ENCODE peak calls at places on chromosomes 1 and 21, in nine cellular contexts. K is CD8-positive, alpha-beta T cell; H is epithelial cell of esophagus; B is astrocyte; U is breast epithelium; Q is cardiac fibroblast; A is right lobe of liver; L is cardiac muscle cell; D is fibroblast of mammary gland. W is an unnamed sample.

GRCh38 chr1:84152649-84153056 is 8.6 kb downstream of the PRKACB start:
- DNase-seq in K (no peak), H (no peak), B (peak; percentile 28), U (no peak), Q (peak; percentile 17), A (no peak), L (no peak), D (no peak), W (no peak)

GRCh38 chr1:169466259-169467230 is 19.2 kb downstream of the SLC19A2 start:
- DNase-seq in K (no peak), H (peak; percentile 58), B (peak; percentile 17), U (no peak), Q (peak; percentile 74), A (no peak), L (peak; percentile 16), D (peak; percentile 61), W (no peak)

GRCh38 chr1:46455951-46456350 is 33.7 kb upstream of the DMBX1 start:
- DNase-seq in K (no peak), H (no peak), B (no peak), U (no peak), Q (no peak), A (no peak), L (no peak), D (no peak), W (no peak)

GRCh38 chr1:223230161-223230881 is 87.3 kb upstream of the TLR5 start:
- DNase-seq in K (no peak), H (peak; percentile 91), B (peak; percentile 97), U (no peak), Q (peak; percentile 58), A (no peak), L (no peak), D (peak; percentile 76), W (no peak)

GRCh38 chr1:65769621-65770020 is 23.1 kb upstream of the PDE4B start:
- DNase-seq in K (no peak), H (no peak), B (peak; percentile 27), U (no peak), Q (no peak), A (no peak), L (no peak), D (peak; percentile 37), W (no peak)

GRCh38 chr1:48687271-48688045 is 89.2 kb downstream of the BEND5 start:
- DNase-seq in K (no peak), H (peak; percentile 27), B (no peak), U (no peak), Q (no peak), A (no peak), L (no peak), D (no peak), W (no peak)

GRCh38 chr21:31991356-31992331 is 118.8 kb downstream of the HUNK start:
- DNase-seq in K (no peak), H (no peak), B (no peak), U (no peak), Q (no peak), A (no peak), L (no peak), D (no peak), W (no peak)

GRCh38 chr1:16631248-16632043 is 18.1 kb upstream of the NBPF1 start:
- DNase-seq in K (peak; percentile 22), H (no peak), B (no peak), U (peak; percentile 51), Q (no peak), A (peak; percentile 75), L (no peak), D (no peak), W (no peak)

GRCh38 chr1:51506537-51506936 is 12.5 kb downstream of the EPS15 start:
- DNase-seq in K (no peak), H (peak; percentile 5), B (peak; percentile 90), U (no peak), Q (peak; percentile 97), A (no peak), L (no peak), D (peak; percentile 96), W (no peak)

GRCh38 chr1:225427249-225428065 is at the start of gene LBR:
- DNase-seq in K (no peak), H (peak; percentile 28), B (peak; percentile 16), U (no peak), Q (peak; percentile 41), A (peak; percentile 74), L (peak; percentile 67), D (no peak), W (peak; percentile 37)

GRCh38 chr1:186605762-186606350 is 74.4 kb downstream of the PTGS2 start:
- DNase-seq in K (no peak), H (peak; percentile 77), B (peak; percentile 26), U (no peak), Q (peak; percentile 86), A (no peak), L (peak; percentile 46), D (peak; percentile 73), W (peak; percentile 24)

GRCh38 chr1:10459185-10459584 is 9.4 kb downstream of the CORT start:
- DNase-seq in K (no peak), H (peak; percentile 89), B (peak; percentile 85), U (no peak), Q (peak; percentile 78), A (no peak), L (no peak), D (peak; percentile 79), W (no peak)

GRCh38 chr1:209926045-209926444 is 12.0 kb upstream of the SYT14 start:
- DNase-seq in K (no peak), H (peak; percentile 65), B (peak; percentile 98), U (no peak), Q (peak; percentile 71), A (no peak), L (no peak), D (peak; percentile 77), W (no peak)

GRCh38 chr1:29342351-29342750 is 106.0 kb downstream of the PTPRU start:
- DNase-seq in K (no peak), H (no peak), B (no peak), U (no peak), Q (no peak), A (no peak), L (no peak), D (no peak), W (no peak)

GRCh38 chr1:160205242-160205973 is at the start of gene PEA15:
- DNase-seq in K (peak; percentile 53), H (peak; percentile 72), B (no peak), U (peak; percentile 73), Q (peak; percentile 80), A (peak; percentile 81), L (peak; percentile 81), D (peak; percentile 32), W (peak; percentile 59)

GRCh38 chr1:10514490-10515235 is 39.9 kb downstream of the PEX14 start:
- DNase-seq in K (no peak), H (peak; percentile 56), B (peak; percentile 22), U (no peak), Q (peak; percentile 49), A (no peak), L (peak; percentile 59), D (peak; percentile 44), W (no peak)

GRCh38 chr1:209790286-209791193 is 6.2 kb upstream of the C1orf74 start:
- DNase-seq in K (no peak), H (no peak), B (no peak), U (no peak), Q (no peak), A (no peak), L (no peak), D (no peak), W (no peak)

GRCh38 chr1:207089627-207090265 is 1.1 kb downstream of the C4BPB start:
- DNase-seq in K (no peak), H (no peak), B (no peak), U (no peak), Q (no peak), A (no peak), L (no peak), D (no peak), W (no peak)

GRCh38 chr1:207088731-207089626 is at the start of gene C4BPB:
- DNase-seq in K (peak; percentile 38), H (peak; percentile 33), B (peak; percentile 16), U (no peak), Q (no peak), A (peak; percentile 72), L (no peak), D (no peak), W (no peak)

GRCh38 chr1:207085887-207086286 is 2.8 kb upstream of the C4BPB start:
- DNase-seq in K (no peak), H (no peak), B (no peak), U (no peak), Q (no peak), A (no peak), L (no peak), D (no peak), W (no peak)

GRCh38 chr1:207088161-207088560 is 499 bp upstream of the C4BPB start:
- DNase-seq in K (no peak), H (no peak), B (peak; percentile 54), U (no peak), Q (peak; percentile 2), A (no peak), L (no peak), D (no peak), W (no peak)

GRCh38 chr1:207091185-207091906 is 2.7 kb downstream of the C4BPB start:
- DNase-seq in K (no peak), H (no peak), B (no peak), U (no peak), Q (no peak), A (no peak), L (no peak), D (no peak), W (no peak)
- TF ChIP-seq CTCF in K (no peak), H (no peak), B (no peak), U (no peak), Q (no peak), A (no peak), L (no peak), D (no peak), W (no peak)

GRCh38 chr21:42525228-42525604 is 11.6 kb downstream of the SLC37A1 start:
- DNase-seq in K (no peak), H (peak; percentile 54), B (no peak), U (no peak), Q (no peak), A (no peak), L (no peak), D (peak; percentile 28), W (no peak)
- TF ChIP-seq CTCF in K (no peak), H (no peak), B (no peak), U (no peak), Q (no peak), A (no peak), L (no peak), D (no peak), W (no peak)

GRCh38 chr1:21035794-21036193 is 140.9 kb downstream of the EIF4G3 start:
- DNase-seq in K (no peak), H (no peak), B (no peak), U (no peak), Q (no peak), A (no peak), L (no peak), D (no peak), W (no peak)

GRCh38 chr1:21030201-21030600 is 146.5 kb downstream of the EIF4G3 start:
- DNase-seq in K (no peak), H (no peak), B (no peak), U (no peak), Q (no peak), A (no peak), L (no peak), D (no peak), W (no peak)

GRCh38 chr1:21034725-21035628 is 141.7 kb downstream of the EIF4G3 start:
- DNase-seq in K (no peak), H (no peak), B (no peak), U (no peak), Q (no peak), A (no peak), L (no peak), D (no peak), W (no peak)
- TF ChIP-seq CTCF in K (no peak), H (no peak), B (no peak), U (no peak), Q (no peak), A (no peak), L (no peak), D (no peak), W (no peak)

GRCh38 chr1:161365207-161365606 is 2.5 kb downstream of the CFAP126 start:
- DNase-seq in K (no peak), H (no peak), B (no peak), U (no peak), Q (no peak), A (no peak), L (no peak), D (no peak), W (no peak)
- TF ChIP-seq CTCF in K (no peak), H (no peak), B (no peak), U (no peak), Q (no peak), A (no peak), L (no peak), D (no peak), W (no peak)

W was measured in neural crest cell.